ENCODE peak calls at places on chromosome 6, in seven cellular contexts. One of them, this sample, is unnamed.

GRCh38 chr6:132464538-132465256 is 48.2 kb downstream of the STX7 start:
- DNase-seq in sciatic nerve: no peak
- DNase-seq in stimulated activated CD8-positive, alpha-beta memory T cell treated with anti-CD3 and anti-CD28 coated beads, Interleukin-15, amount 100 ng/mL, for 24 hours: no peak
- DNase-seq in iPS DF 19.7: no peak
- DNase-seq in M059J: peak
- DNase-seq in cardiac fibroblast: no peak
- DNase-seq in activated naive CD4-positive, alpha-beta T cell: no peak
- DNase-seq in this sample: peak

GRCh38 chr6:152338335-152339125 is 298.6 kb downstream of the SYNE1 start:
- DNase-seq in stimulated activated CD8-positive, alpha-beta memory T cell treated with anti-CD3 and anti-CD28 coated beads, Interleukin-15, amount 100 ng/mL, for 24 hours: peak
- DNase-seq in sciatic nerve: peak
- DNase-seq in M059J: peak
- DNase-seq in activated naive CD4-positive, alpha-beta T cell: peak
- DNase-seq in iPS DF 19.7: no peak
- DNase-seq in cardiac fibroblast: peak
- DNase-seq in this sample: peak

GRCh38 chr6:158043008-158043407 is 61.3 kb downstream of the SYNJ2 start:
- DNase-seq in activated naive CD4-positive, alpha-beta T cell: no peak
- DNase-seq in sciatic nerve: no peak
- DNase-seq in iPS DF 19.7: no peak
- DNase-seq in M059J: no peak
- DNase-seq in cardiac fibroblast: no peak
- DNase-seq in stimulated activated CD8-positive, alpha-beta memory T cell treated with anti-CD3 and anti-CD28 coated beads, Interleukin-15, amount 100 ng/mL, for 24 hours: no peak
- DNase-seq in this sample: no peak

GRCh38 chr6:138590796-138591709 is 91.8 kb upstream of the NHSL1 start:
- DNase-seq in stimulated activated CD8-positive, alpha-beta memory T cell treated with anti-CD3 and anti-CD28 coated beads, Interleukin-15, amount 100 ng/mL, for 24 hours: no peak
- DNase-seq in activated naive CD4-positive, alpha-beta T cell: no peak
- DNase-seq in iPS DF 19.7: peak
- DNase-seq in M059J: peak
- DNase-seq in sciatic nerve: peak
- DNase-seq in cardiac fibroblast: peak
- DNase-seq in this sample: peak

GRCh38 chr6:106254636-106255035 is 70.9 kb downstream of the ATG5 start:
- DNase-seq in M059J: peak
- DNase-seq in iPS DF 19.7: no peak
- DNase-seq in sciatic nerve: no peak
- DNase-seq in activated naive CD4-positive, alpha-beta T cell: no peak
- DNase-seq in cardiac fibroblast: peak
- DNase-seq in stimulated activated CD8-positive, alpha-beta memory T cell treated with anti-CD3 and anti-CD28 coated beads, Interleukin-15, amount 100 ng/mL, for 24 hours: no peak
- DNase-seq in this sample: peak

GRCh38 chr6:31020057-31020456 is 9.8 kb downstream of the MUC22 start:
- DNase-seq in M059J: no peak
- DNase-seq in cardiac fibroblast: no peak
- DNase-seq in iPS DF 19.7: no peak
- DNase-seq in sciatic nerve: no peak
- DNase-seq in activated naive CD4-positive, alpha-beta T cell: no peak
- DNase-seq in stimulated activated CD8-positive, alpha-beta memory T cell treated with anti-CD3 and anti-CD28 coated beads, Interleukin-15, amount 100 ng/mL, for 24 hours: no peak
- DNase-seq in this sample: no peak

GRCh38 chr6:7647504-7647903 is 57.5 kb downstream of the SNRNP48 start:
- DNase-seq in activated naive CD4-positive, alpha-beta T cell: no peak
- DNase-seq in sciatic nerve: no peak
- DNase-seq in cardiac fibroblast: no peak
- DNase-seq in stimulated activated CD8-positive, alpha-beta memory T cell treated with anti-CD3 and anti-CD28 coated beads, Interleukin-15, amount 100 ng/mL, for 24 hours: no peak
- DNase-seq in M059J: no peak
- DNase-seq in iPS DF 19.7: no peak
- DNase-seq in this sample: no peak

GRCh38 chr6:109793793-109794192 is 102.7 kb downstream of the FIG4 start:
- DNase-seq in stimulated activated CD8-positive, alpha-beta memory T cell treated with anti-CD3 and anti-CD28 coated beads, Interleukin-15, amount 100 ng/mL, for 24 hours: no peak
- DNase-seq in cardiac fibroblast: peak
- DNase-seq in sciatic nerve: no peak
- DNase-seq in activated naive CD4-positive, alpha-beta T cell: no peak
- DNase-seq in iPS DF 19.7: no peak
- DNase-seq in M059J: peak
- DNase-seq in this sample: peak

GRCh38 chr6:108497883-108498282 is 62.8 kb upstream of the FOXO3 start:
- DNase-seq in iPS DF 19.7: peak
- DNase-seq in sciatic nerve: no peak
- DNase-seq in activated naive CD4-positive, alpha-beta T cell: no peak
- DNase-seq in M059J: peak
- DNase-seq in cardiac fibroblast: peak
- DNase-seq in stimulated activated CD8-positive, alpha-beta memory T cell treated with anti-CD3 and anti-CD28 coated beads, Interleukin-15, amount 100 ng/mL, for 24 hours: no peak
- DNase-seq in this sample: peak

GRCh38 chr6:136945072-136945471 is 23.0 kb downstream of the SLC35D3 start:
- DNase-seq in stimulated activated CD8-positive, alpha-beta memory T cell treated with anti-CD3 and anti-CD28 coated beads, Interleukin-15, amount 100 ng/mL, for 24 hours: no peak
- DNase-seq in sciatic nerve: no peak
- DNase-seq in iPS DF 19.7: no peak
- DNase-seq in activated naive CD4-positive, alpha-beta T cell: no peak
- DNase-seq in cardiac fibroblast: no peak
- DNase-seq in M059J: no peak
- DNase-seq in this sample: no peak

GRCh38 chr6:42970859-42971612 is 7.9 kb downstream of the PEX6 start:
- DNase-seq in M059J: peak
- DNase-seq in sciatic nerve: no peak
- DNase-seq in iPS DF 19.7: no peak
- DNase-seq in stimulated activated CD8-positive, alpha-beta memory T cell treated with anti-CD3 and anti-CD28 coated beads, Interleukin-15, amount 100 ng/mL, for 24 hours: no peak
- DNase-seq in activated naive CD4-positive, alpha-beta T cell: no peak
- DNase-seq in cardiac fibroblast: no peak
- DNase-seq in this sample: peak

GRCh38 chr6:119445666-119446622 is 96.4 kb upstream of the MAN1A1 start:
- DNase-seq in activated naive CD4-positive, alpha-beta T cell: no peak
- DNase-seq in cardiac fibroblast: peak
- DNase-seq in sciatic nerve: no peak
- DNase-seq in stimulated activated CD8-positive, alpha-beta memory T cell treated with anti-CD3 and anti-CD28 coated beads, Interleukin-15, amount 100 ng/mL, for 24 hours: no peak
- DNase-seq in M059J: peak
- DNase-seq in iPS DF 19.7: no peak
- DNase-seq in this sample: peak

GRCh38 chr6:155103816-155104366 is 108.8 kb downstream of the TIAM2 start:
- DNase-seq in sciatic nerve: no peak
- DNase-seq in iPS DF 19.7: no peak
- DNase-seq in stimulated activated CD8-positive, alpha-beta memory T cell treated with anti-CD3 and anti-CD28 coated beads, Interleukin-15, amount 100 ng/mL, for 24 hours: no peak
- DNase-seq in M059J: peak
- DNase-seq in activated naive CD4-positive, alpha-beta T cell: no peak
- DNase-seq in cardiac fibroblast: peak
- DNase-seq in this sample: peak

GRCh38 chr6:14883921-14884320 is 361.9 kb upstream of the JARID2 start:
- DNase-seq in iPS DF 19.7: no peak
- DNase-seq in sciatic nerve: no peak
- DNase-seq in cardiac fibroblast: no peak
- DNase-seq in stimulated activated CD8-positive, alpha-beta memory T cell treated with anti-CD3 and anti-CD28 coated beads, Interleukin-15, amount 100 ng/mL, for 24 hours: no peak
- DNase-seq in M059J: peak
- DNase-seq in activated naive CD4-positive, alpha-beta T cell: no peak
- DNase-seq in this sample: peak

GRCh38 chr6:37099442-37099841 is 70.5 kb upstream of the PIM1 start:
- DNase-seq in M059J: peak
- DNase-seq in sciatic nerve: no peak
- DNase-seq in stimulated activated CD8-positive, alpha-beta memory T cell treated with anti-CD3 and anti-CD28 coated beads, Interleukin-15, amount 100 ng/mL, for 24 hours: no peak
- DNase-seq in activated naive CD4-positive, alpha-beta T cell: no peak
- DNase-seq in iPS DF 19.7: no peak
- DNase-seq in cardiac fibroblast: no peak
- DNase-seq in this sample: no peak

GRCh38 chr6:153568601-153569000 is 437.5 kb upstream of the RGS17 start:
- DNase-seq in M059J: peak
- DNase-seq in sciatic nerve: no peak
- DNase-seq in iPS DF 19.7: no peak
- DNase-seq in activated naive CD4-positive, alpha-beta T cell: no peak
- DNase-seq in stimulated activated CD8-positive, alpha-beta memory T cell treated with anti-CD3 and anti-CD28 coated beads, Interleukin-15, amount 100 ng/mL, for 24 hours: no peak
- DNase-seq in cardiac fibroblast: peak
- DNase-seq in this sample: peak

GRCh38 chr6:110066091-110066490 is 88.0 kb downstream of the GPR6 start:
- DNase-seq in iPS DF 19.7: no peak
- DNase-seq in activated naive CD4-positive, alpha-beta T cell: no peak
- DNase-seq in sciatic nerve: no peak
- DNase-seq in M059J: no peak
- DNase-seq in cardiac fibroblast: no peak
- DNase-seq in stimulated activated CD8-positive, alpha-beta memory T cell treated with anti-CD3 and anti-CD28 coated beads, Interleukin-15, amount 100 ng/mL, for 24 hours: no peak
- DNase-seq in this sample: no peak

GRCh38 chr6:106674541-106675229 is 45.3 kb downstream of the QRSL1 start:
- DNase-seq in sciatic nerve: no peak
- DNase-seq in iPS DF 19.7: no peak
- DNase-seq in activated naive CD4-positive, alpha-beta T cell: no peak
- DNase-seq in stimulated activated CD8-positive, alpha-beta memory T cell treated with anti-CD3 and anti-CD28 coated beads, Interleukin-15, amount 100 ng/mL, for 24 hours: no peak
- DNase-seq in M059J: no peak
- DNase-seq in cardiac fibroblast: no peak
- DNase-seq in this sample: no peak

GRCh38 chr6:36019167-36019566 is 5.3 kb downstream of the SLC26A8 start:
- DNase-seq in cardiac fibroblast: no peak
- DNase-seq in iPS DF 19.7: no peak
- DNase-seq in stimulated activated CD8-positive, alpha-beta memory T cell treated with anti-CD3 and anti-CD28 coated beads, Interleukin-15, amount 100 ng/mL, for 24 hours: no peak
- DNase-seq in M059J: no peak
- DNase-seq in sciatic nerve: no peak
- DNase-seq in activated naive CD4-positive, alpha-beta T cell: no peak
- DNase-seq in this sample: no peak

GRCh38 chr6:1952726-1953360 is 292.6 kb downstream of the GMDS start:
- DNase-seq in activated naive CD4-positive, alpha-beta T cell: no peak
- DNase-seq in sciatic nerve: no peak
- DNase-seq in M059J: peak
- DNase-seq in stimulated activated CD8-positive, alpha-beta memory T cell treated with anti-CD3 and anti-CD28 coated beads, Interleukin-15, amount 100 ng/mL, for 24 hours: no peak
- DNase-seq in iPS DF 19.7: no peak
- DNase-seq in cardiac fibroblast: peak
- DNase-seq in this sample: peak

GRCh38 chr6:111625511-111626331 is 20.0 kb upstream of the TRAF3IP2 start:
- DNase-seq in stimulated activated CD8-positive, alpha-beta memory T cell treated with anti-CD3 and anti-CD28 coated beads, Interleukin-15, amount 100 ng/mL, for 24 hours: no peak
- DNase-seq in activated naive CD4-positive, alpha-beta T cell: no peak
- DNase-seq in M059J: peak
- DNase-seq in cardiac fibroblast: peak
- DNase-seq in sciatic nerve: no peak
- DNase-seq in iPS DF 19.7: no peak
- DNase-seq in this sample: peak

GRCh38 chr6:149079911-149080501 is 237.5 kb upstream of the TAB2 start:
- DNase-seq in stimulated activated CD8-positive, alpha-beta memory T cell treated with anti-CD3 and anti-CD28 coated beads, Interleukin-15, amount 100 ng/mL, for 24 hours: no peak
- DNase-seq in cardiac fibroblast: peak
- DNase-seq in iPS DF 19.7: no peak
- DNase-seq in activated naive CD4-positive, alpha-beta T cell: no peak
- DNase-seq in M059J: peak
- DNase-seq in sciatic nerve: peak
- DNase-seq in this sample: peak

GRCh38 chr6:29603930-29604329 is 19.0 kb downstream of the OR2H2 start:
- DNase-seq in M059J: peak
- DNase-seq in cardiac fibroblast: no peak
- DNase-seq in iPS DF 19.7: no peak
- DNase-seq in activated naive CD4-positive, alpha-beta T cell: no peak
- DNase-seq in sciatic nerve: no peak
- DNase-seq in stimulated activated CD8-positive, alpha-beta memory T cell treated with anti-CD3 and anti-CD28 coated beads, Interleukin-15, amount 100 ng/mL, for 24 hours: no peak
- DNase-seq in this sample: no peak

GRCh38 chr6:144893737-144894151 is 608.6 kb downstream of the UTRN start:
- DNase-seq in cardiac fibroblast: no peak
- DNase-seq in iPS DF 19.7: no peak
- DNase-seq in activated naive CD4-positive, alpha-beta T cell: no peak
- DNase-seq in stimulated activated CD8-positive, alpha-beta memory T cell treated with anti-CD3 and anti-CD28 coated beads, Interleukin-15, amount 100 ng/mL, for 24 hours: no peak
- DNase-seq in M059J: no peak
- DNase-seq in sciatic nerve: no peak
- DNase-seq in this sample: no peak

GRCh38 chr6:105596284-105596755 is 193.4 kb upstream of the PREP start:
- DNase-seq in iPS DF 19.7: no peak
- DNase-seq in activated naive CD4-positive, alpha-beta T cell: no peak
- DNase-seq in M059J: peak
- DNase-seq in sciatic nerve: no peak
- DNase-seq in cardiac fibroblast: peak
- DNase-seq in stimulated activated CD8-positive, alpha-beta memory T cell treated with anti-CD3 and anti-CD28 coated beads, Interleukin-15, amount 100 ng/mL, for 24 hours: no peak
- DNase-seq in this sample: peak

GRCh38 chr6:111533087-111533784 is 50.2 kb upstream of the REV3L start:
- DNase-seq in activated naive CD4-positive, alpha-beta T cell: no peak
- DNase-seq in cardiac fibroblast: no peak
- DNase-seq in stimulated activated CD8-positive, alpha-beta memory T cell treated with anti-CD3 and anti-CD28 coated beads, Interleukin-15, amount 100 ng/mL, for 24 hours: no peak
- DNase-seq in M059J: no peak
- DNase-seq in sciatic nerve: no peak
- DNase-seq in iPS DF 19.7: no peak
- DNase-seq in this sample: no peak

GRCh38 chr6:159461266-159461665 is 231.8 kb downstream of the SOD2 start:
- DNase-seq in cardiac fibroblast: no peak
- DNase-seq in stimulated activated CD8-positive, alpha-beta memory T cell treated with anti-CD3 and anti-CD28 coated beads, Interleukin-15, amount 100 ng/mL, for 24 hours: no peak
- DNase-seq in iPS DF 19.7: no peak
- DNase-seq in M059J: peak
- DNase-seq in sciatic nerve: no peak
- DNase-seq in activated naive CD4-positive, alpha-beta T cell: no peak
- DNase-seq in this sample: no peak

GRCh38 chr6:36339156-36339555 is 2.5 kb upstream of the BNIP5 start:
- DNase-seq in iPS DF 19.7: no peak
- DNase-seq in sciatic nerve: no peak
- DNase-seq in cardiac fibroblast: no peak
- DNase-seq in stimulated activated CD8-positive, alpha-beta memory T cell treated with anti-CD3 and anti-CD28 coated beads, Interleukin-15, amount 100 ng/mL, for 24 hours: no peak
- DNase-seq in M059J: no peak
- DNase-seq in activated naive CD4-positive, alpha-beta T cell: no peak
- DNase-seq in this sample: no peak

GRCh38 chr6:152267967-152268845 is 369.0 kb downstream of the SYNE1 start:
- DNase-seq in M059J: peak
- DNase-seq in stimulated activated CD8-positive, alpha-beta memory T cell treated with anti-CD3 and anti-CD28 coated beads, Interleukin-15, amount 100 ng/mL, for 24 hours: no peak
- DNase-seq in cardiac fibroblast: peak
- DNase-seq in iPS DF 19.7: no peak
- DNase-seq in activated naive CD4-positive, alpha-beta T cell: no peak
- DNase-seq in sciatic nerve: no peak
- DNase-seq in this sample: peak

GRCh38 chr6:144710207-144710606 is 425.1 kb downstream of the UTRN start:
- DNase-seq in cardiac fibroblast: peak
- DNase-seq in M059J: peak
- DNase-seq in iPS DF 19.7: no peak
- DNase-seq in sciatic nerve: no peak
- DNase-seq in stimulated activated CD8-positive, alpha-beta memory T cell treated with anti-CD3 and anti-CD28 coated beads, Interleukin-15, amount 100 ng/mL, for 24 hours: no peak
- DNase-seq in activated naive CD4-positive, alpha-beta T cell: no peak
- DNase-seq in this sample: peak

GRCh38 chr6:52953911-52954839 is 40.9 kb downstream of the GSTA4 start:
- DNase-seq in M059J: peak
- DNase-seq in iPS DF 19.7: no peak
- DNase-seq in activated naive CD4-positive, alpha-beta T cell: no peak
- DNase-seq in stimulated activated CD8-positive, alpha-beta memory T cell treated with anti-CD3 and anti-CD28 coated beads, Interleukin-15, amount 100 ng/mL, for 24 hours: no peak
- DNase-seq in sciatic nerve: no peak
- DNase-seq in cardiac fibroblast: no peak
- DNase-seq in this sample: no peak

GRCh38 chr6:116206231-116206903 is 47.5 kb downstream of the TSPYL4 start:
- DNase-seq in iPS DF 19.7: no peak
- DNase-seq in sciatic nerve: no peak
- DNase-seq in cardiac fibroblast: peak
- DNase-seq in activated naive CD4-positive, alpha-beta T cell: no peak
- DNase-seq in M059J: no peak
- DNase-seq in stimulated activated CD8-positive, alpha-beta memory T cell treated with anti-CD3 and anti-CD28 coated beads, Interleukin-15, amount 100 ng/mL, for 24 hours: no peak
- DNase-seq in this sample: peak

GRCh38 chr6:123926000-123926399 is 122.3 kb downstream of the NKAIN2 start:
- DNase-seq in cardiac fibroblast: no peak
- DNase-seq in activated naive CD4-positive, alpha-beta T cell: no peak
- DNase-seq in stimulated activated CD8-positive, alpha-beta memory T cell treated with anti-CD3 and anti-CD28 coated beads, Interleukin-15, amount 100 ng/mL, for 24 hours: no peak
- DNase-seq in sciatic nerve: no peak
- DNase-seq in iPS DF 19.7: no peak
- DNase-seq in M059J: peak
- DNase-seq in this sample: no peak

GRCh38 chr6:158031445-158032353 is 50.0 kb downstream of the SYNJ2 start:
- DNase-seq in activated naive CD4-positive, alpha-beta T cell: no peak
- DNase-seq in sciatic nerve: peak
- DNase-seq in M059J: peak
- DNase-seq in cardiac fibroblast: peak
- DNase-seq in stimulated activated CD8-positive, alpha-beta memory T cell treated with anti-CD3 and anti-CD28 coated beads, Interleukin-15, amount 100 ng/mL, for 24 hours: no peak
- DNase-seq in iPS DF 19.7: no peak
- DNase-seq in this sample: peak

This sample was measured in HCEC 1CT.